ENCODE peak calls at places on chromosome 14, in six cellular contexts. X is transverse colon; Y is iris pigment epithelial cell; G is CD8-positive, alpha-beta T cell; V is HTR-8/SVneo; Z is HT1080. O is an unnamed sample.

GRCh38 chr14:70595443-70596185 is 4.8 kb downstream of the MED6 start:
- DNase-seq in X (no peak), Y (peak), G (no peak), V (no peak), Z (peak), O (no peak)

GRCh38 chr14:46653031-46653775 is 1.6 kb upstream of the RPL10L start:
- DNase-seq in X (no peak), Y (no peak), G (no peak), V (no peak), Z (no peak), O (no peak)

GRCh38 chr14:93219103-93219726 is 12.2 kb downstream of the UBR7 start:
- DNase-seq in X (peak), Y (peak), G (peak), V (no peak), Z (peak), O (no peak)

GRCh38 chr14:75905505-75905904 is 76.3 kb downstream of the TGFB3 start:
- DNase-seq in X (peak), Y (peak), G (no peak), V (no peak), Z (peak), O (no peak)

GRCh38 chr14:101372494-101372813 is 188.8 kb upstream of the DIO3 start:
- DNase-seq in X (no peak), Y (no peak), G (no peak), V (no peak), Z (no peak), O (no peak)

GRCh38 chr14:93909429-93910128 is 17.6 kb upstream of the FAM181A start:
- DNase-seq in X (no peak), Y (no peak), G (no peak), V (no peak), Z (no peak), O (no peak)

GRCh38 chr14:59919582-59920377 is at the start of gene LRRC9:
- DNase-seq in X (peak), Y (peak), G (peak), V (peak), Z (no peak), O (no peak)

GRCh38 chr14:53567236-53567785 is 389.3 kb downstream of the BMP4 start:
- DNase-seq in X (no peak), Y (no peak), G (no peak), V (no peak), Z (no peak), O (no peak)

GRCh38 chr14:53462931-53463778 is 310.0 kb upstream of the DDHD1 start:
- DNase-seq in X (no peak), Y (no peak), G (no peak), V (no peak), Z (no peak), O (no peak)

GRCh38 chr14:55206175-55206574 is 14.8 kb upstream of the DLGAP5 start:
- DNase-seq in X (no peak), Y (no peak), G (no peak), V (no peak), Z (no peak), O (no peak)

GRCh38 chr14:103628684-103629502 is at the start of gene KLC1:
- DNase-seq in X (peak), Y (peak), G (peak), V (peak), Z (peak), O (peak)

GRCh38 chr14:99320105-99320572 is 48.1 kb upstream of the BCL11B start:
- DNase-seq in X (peak), Y (no peak), G (peak), V (peak), Z (peak), O (peak)

GRCh38 chr14:85195872-85196477 is 334.0 kb upstream of the FLRT2 start:
- DNase-seq in X (no peak), Y (no peak), G (no peak), V (no peak), Z (peak), O (no peak)

GRCh38 chr14:105204206-105204930 is 23.3 kb upstream of the NUDT14 start:
- DNase-seq in X (peak), Y (no peak), G (no peak), V (no peak), Z (peak), O (no peak)

GRCh38 chr14:68626386-68626785 is 166.5 kb downstream of the ZFP36L1 start:
- DNase-seq in X (no peak), Y (no peak), G (no peak), V (no peak), Z (no peak), O (no peak)

GRCh38 chr14:76326918-76327689 is 48.8 kb upstream of the ESRRB start:
- DNase-seq in X (no peak), Y (no peak), G (no peak), V (no peak), Z (no peak), O (no peak)

GRCh38 chr14:88195676-88196075 is 127.4 kb downstream of the KCNK10 start:
- DNase-seq in X (no peak), Y (no peak), G (no peak), V (no peak), Z (no peak), O (no peak)

GRCh38 chr14:90060312-90060964 is 1.4 kb upstream of the KCNK13 start:
- DNase-seq in X (peak), Y (peak), G (peak), V (peak), Z (peak), O (peak)

GRCh38 chr14:64232095-64232830 is 61.9 kb downstream of the ESR2 start:
- DNase-seq in X (no peak), Y (peak), G (no peak), V (peak), Z (peak), O (no peak)

GRCh38 chr14:76776306-76777251 is 15.3 kb downstream of the VASH1 start:
- DNase-seq in X (no peak), Y (no peak), G (no peak), V (no peak), Z (peak), O (no peak)

GRCh38 chr14:93525691-93526451 is 95.1 kb downstream of the UNC79 start:
- DNase-seq in X (no peak), Y (peak), G (no peak), V (no peak), Z (no peak), O (no peak)

GRCh38 chr14:70934502-70935134 is 27.4 kb downstream of the PCNX1 start:
- DNase-seq in X (no peak), Y (peak), G (no peak), V (no peak), Z (no peak), O (no peak)

GRCh38 chr14:64760146-64760755 is 56.0 kb downstream of the PLEKHG3 start:
- DNase-seq in X (peak), Y (peak), G (peak), V (peak), Z (peak), O (no peak)

GRCh38 chr14:65277027-65277426 is 135.5 kb upstream of the FUT8 start:
- DNase-seq in X (no peak), Y (no peak), G (no peak), V (peak), Z (peak), O (no peak)

GRCh38 chr14:72128629-72129028 is 196.4 kb downstream of the RGS6 start:
- DNase-seq in X (no peak), Y (no peak), G (no peak), V (no peak), Z (no peak), O (no peak)

GRCh38 chr14:69335421-69335820 is 62.7 kb downstream of the ERH start:
- DNase-seq in X (no peak), Y (peak), G (no peak), V (no peak), Z (no peak), O (no peak)

GRCh38 chr14:96637521-96637920 is 135.3 kb downstream of the PAPOLA start:
- DNase-seq in X (no peak), Y (no peak), G (no peak), V (no peak), Z (no peak), O (no peak)

GRCh38 chr14:67527756-67528155 is 5.3 kb upstream of the PLEKHH1 start:
- DNase-seq in X (no peak), Y (no peak), G (no peak), V (no peak), Z (no peak), O (no peak)

GRCh38 chr14:24984846-24985589 is 64.9 kb downstream of the STXBP6 start:
- DNase-seq in X (peak), Y (peak), G (no peak), V (no peak), Z (no peak), O (no peak)

GRCh38 chr14:100586520-100587247 is 533 bp downstream of the BEGAIN start:
- DNase-seq in X (peak), Y (peak), G (no peak), V (peak), Z (no peak), O (peak)

GRCh38 chr14:37594916-37595808 is at the start of the genes FOXA1 and TTC6:
- DNase-seq in X (peak), Y (peak), G (no peak), V (no peak), Z (peak), O (no peak)

GRCh38 chr14:106845286-106846087 is 1319.1 kb downstream of the TMEM121 start:
- DNase-seq in X (peak), Y (no peak), G (peak), V (no peak), Z (no peak), O (no peak)

GRCh38 chr14:94654071-94654974 is 42.1 kb downstream of the SERPINA3 start:
- DNase-seq in X (peak), Y (no peak), G (no peak), V (no peak), Z (no peak), O (no peak)

GRCh38 chr14:104694991-104695659 is 5.7 kb downstream of the INF2 start:
- DNase-seq in X (peak), Y (peak), G (peak), V (no peak), Z (peak), O (no peak)

GRCh38 chr14:52703225-52703624 is 3.8 kb upstream of the PSMC6 start:
- DNase-seq in X (peak), Y (peak), G (no peak), V (peak), Z (peak), O (no peak)